ENCODE peak calls at places on chromosomes 12 and 14, in nine cellular contexts. K, N, C, A, R, L, X, Y and E are unnamed samples.

GRCh38 chr12:31518680-31519227 is 72.2 kb downstream of the DENND5B start:
- DNase-seq in X (no peak), Y (peak), A (no peak), K (no peak), L (no peak), N (no peak), R (peak), C (peak), E (peak)

GRCh38 chr14:38989917-38990546 is 113.0 kb downstream of the SEC23A start:
- DNase-seq in R (no peak), Y (no peak), X (no peak), K (no peak), L (no peak), A (no peak), C (no peak), N (no peak), E (no peak)

GRCh38 chr12:13175499-13175898 is 21.0 kb upstream of the EMP1 start:
- DNase-seq in K (no peak), A (no peak), R (no peak), C (no peak), L (no peak), X (no peak), Y (no peak), N (no peak), E (peak)

GRCh38 chr14:83520837-83521236 is 1987.2 kb upstream of the SEL1L start:
- DNase-seq in R (no peak), N (no peak), L (no peak), C (no peak), K (no peak), A (no peak), X (no peak), Y (no peak), E (no peak)

GRCh38 chr12:13234045-13234641 is 37.6 kb downstream of the EMP1 start:
- DNase-seq in C (peak), L (peak), A (peak), N (no peak), R (peak), X (peak), K (peak), Y (peak), E (peak)

GRCh38 chr14:53215101-53215500 is 62.0 kb upstream of the DDHD1 start:
- DNase-seq in C (no peak), A (no peak), N (no peak), K (no peak), L (no peak), X (no peak), R (no peak), Y (no peak), E (no peak)

GRCh38 chr14:24365600-24366374 is 2.2 kb upstream of the NFATC4 start:
- DNase-seq in R (peak), A (peak), L (peak), Y (peak), K (no peak), X (peak), C (peak), N (peak), E (no peak)

GRCh38 chr14:82075566-82075965 is 541.9 kb upstream of the SEL1L start:
- DNase-seq in R (peak), C (no peak), N (peak), K (no peak), X (peak), A (no peak), Y (no peak), L (peak), E (no peak)

GRCh38 chr14:35399083-35399807 is 5.3 kb downstream of the NFKBIA start:
- DNase-seq in R (no peak), N (no peak), K (no peak), A (no peak), Y (no peak), L (no peak), X (no peak), C (no peak), E (no peak)
- TF ChIP-seq POLR2A in R (no peak), N (peak), K (no peak), A (no peak), Y (no peak), L (no peak), X (no peak), C (no peak), E (no peak)

DNA sequence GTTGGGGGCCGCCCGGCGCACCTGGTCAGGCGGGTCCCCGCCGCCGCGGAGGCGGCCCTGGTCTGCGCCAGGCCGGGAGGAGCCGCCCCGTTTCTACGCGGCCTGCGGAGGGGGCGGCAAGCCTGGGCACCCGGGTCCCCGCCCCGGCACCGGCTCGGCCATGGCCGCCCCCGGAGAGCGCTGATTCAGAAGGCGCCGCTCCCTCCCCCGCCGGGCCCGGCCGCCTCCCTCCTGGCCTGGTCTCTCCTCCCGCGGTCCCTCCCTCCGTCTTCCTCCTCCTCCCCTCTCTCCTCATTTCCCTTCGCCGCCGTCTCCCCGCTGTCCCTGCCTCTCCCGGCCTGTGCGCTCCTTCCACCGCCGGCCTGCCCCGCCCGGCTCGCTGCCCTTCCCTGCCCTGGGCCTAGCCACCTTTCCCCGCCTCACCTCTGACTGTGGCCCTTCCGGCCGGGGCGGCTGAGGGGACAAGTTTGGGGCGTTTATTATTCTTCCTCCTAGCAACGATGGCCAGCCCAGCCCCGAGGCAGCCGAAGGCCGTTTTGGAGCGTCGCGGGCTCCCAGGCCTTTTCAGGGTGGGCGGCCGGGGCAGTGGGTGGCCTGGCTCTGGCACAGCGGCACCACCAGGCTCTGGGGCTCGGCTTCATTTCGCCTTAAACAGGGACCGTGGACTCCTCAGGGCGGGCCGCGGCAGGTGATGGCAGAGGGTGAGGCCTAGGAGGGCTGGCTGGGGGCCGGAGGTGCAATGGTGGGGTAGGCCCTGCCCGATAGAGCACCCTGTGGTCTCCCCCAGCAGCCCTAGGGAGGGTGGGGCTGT is 768 bp downstream of the CEP170B start:
- DNase-seq in X (peak), N (peak), K (peak), R (peak), A (peak), L (peak), C (peak), Y (peak), E (peak)
- TF ChIP-seq POLR2A in X (peak), N (no peak), K (no peak), R (no peak), A (no peak), L (peak), C (no peak), Y (peak), E (peak)

DNA sequence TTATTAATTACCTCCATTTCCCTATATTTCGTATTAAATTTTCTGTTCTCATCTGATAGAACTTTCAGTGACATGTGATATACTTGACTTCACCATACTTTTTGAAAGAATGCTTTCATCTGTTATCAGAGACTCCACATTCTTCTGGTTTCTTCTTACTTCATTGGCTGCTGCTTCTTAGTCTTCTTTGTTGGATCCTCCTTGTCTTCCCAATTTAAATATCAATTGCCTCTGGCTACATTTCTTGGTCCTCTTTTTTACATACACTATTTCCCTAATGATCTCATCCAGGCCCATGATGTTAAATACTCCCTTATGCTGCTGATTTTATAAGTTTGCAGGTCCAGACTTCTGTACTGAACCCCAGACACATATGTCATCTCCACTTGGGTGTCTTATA is 22.0 kb downstream of the OR5AU1 start:
- DNase-seq in Y (no peak), K (no peak), R (no peak), A (no peak), N (no peak), C (no peak), X (no peak), L (no peak), E (no peak)
- TF ChIP-seq POLR2A in Y (no peak), K (no peak), R (no peak), A (no peak), N (no peak), C (no peak), X (no peak), L (no peak), E (no peak)

GRCh38 chr12:14387472-14387871 is 22.0 kb downstream of the ATF7IP start:
- DNase-seq in X (no peak), Y (no peak), K (no peak), N (no peak), A (no peak), C (no peak), R (no peak), L (no peak), E (no peak)

GRCh38 chr12:14379508-14379907 is 14.0 kb downstream of the ATF7IP start:
- DNase-seq in N (no peak), K (no peak), Y (no peak), A (no peak), L (no peak), X (no peak), C (no peak), R (no peak), E (no peak)

GRCh38 chr12:14390449-14390848 is 25.0 kb downstream of the ATF7IP start:
- DNase-seq in L (no peak), N (no peak), A (no peak), X (no peak), C (no peak), Y (no peak), K (no peak), R (no peak), E (no peak)

GRCh38 chr12:14390885-14391530 is 25.5 kb downstream of the ATF7IP start:
- DNase-seq in X (no peak), R (no peak), K (no peak), L (no peak), A (no peak), N (no peak), Y (no peak), C (no peak), E (no peak)

DNA sequence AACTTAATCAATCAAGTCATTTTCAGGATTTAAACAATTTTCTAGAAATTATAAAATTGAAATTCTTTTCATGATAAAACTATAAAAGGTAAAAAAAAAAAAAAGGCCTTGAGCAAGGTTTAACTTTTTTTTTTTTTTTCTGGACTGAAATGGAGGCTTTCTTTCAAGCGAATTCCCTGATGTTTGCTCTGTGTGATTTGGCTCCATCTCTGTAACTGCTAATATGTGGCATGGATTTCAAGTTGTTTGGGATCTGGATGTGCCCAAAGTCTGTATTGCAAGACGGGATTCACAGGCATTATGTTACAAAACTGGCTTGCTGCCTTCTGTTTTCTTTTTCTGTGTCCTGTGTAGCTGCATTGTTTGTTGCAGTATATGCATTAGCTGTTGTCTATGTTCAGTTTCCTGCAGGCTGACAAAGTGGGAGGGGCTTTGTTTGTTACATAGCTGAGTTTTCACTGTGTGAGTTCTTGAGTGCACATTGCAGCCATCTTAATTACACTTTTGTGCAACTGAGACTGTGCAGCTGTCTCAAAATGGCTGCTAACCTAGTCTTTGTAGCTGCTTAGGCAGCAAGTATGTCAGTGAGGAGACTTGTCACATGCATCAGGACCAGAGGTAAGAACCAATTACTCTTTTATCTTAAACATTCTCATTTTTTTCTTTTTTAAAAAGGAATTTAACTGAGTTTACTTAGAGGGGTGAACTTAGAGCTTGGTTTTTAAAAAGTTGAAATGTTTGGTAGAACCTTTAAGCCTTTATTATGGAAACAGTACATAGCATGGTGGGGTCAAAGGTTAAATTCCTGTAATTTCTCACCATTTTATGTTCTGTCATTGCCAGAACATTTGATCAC is 19.5 kb downstream of the ATF7IP start:
- DNase-seq in Y (peak), L (peak), K (peak), R (peak), N (peak), A (peak), C (peak), X (peak), E (no peak)
- TF ChIP-seq POLR2A in Y (no peak), L (no peak), K (peak), R (no peak), N (no peak), A (no peak), C (no peak), X (no peak), E (no peak)